ENCODE peak calls at places on chromosomes 13 and 19, in eight cellular contexts. One of them, this sample, is unnamed.

GRCh38 chr19:52923782-52924593 is 760 bp upstream of the ZNF888 start:
- DNase-seq in GOT3: no peak
- DNase-seq in SHP77: peak; percentile 75
- DNase-seq in activated effector memory CD4-positive, alpha-beta T cell treated with Interleukin-2 at 50 U/mL for 16 hours: no peak
- DNase-seq in NCI-H1105 treated with DMSO at 0.1 percent for 48 hours: no peak
- DNase-seq in stimulated activated CD4-positive, alpha-beta T cell treated with anti-CD3 and anti-CD28 coated beads, Interleukin-4, amount 100 ng/mL, for 4 hours: no peak
- DNase-seq in NCI-H510A: no peak
- DNase-seq in COR-L47: no peak
- DNase-seq in this sample: no peak

GRCh38 chr19:13260883-13261653 is 110.9 kb downstream of the IER2 start:
- DNase-seq in GOT3: peak; percentile 21
- DNase-seq in SHP77: no peak
- DNase-seq in activated effector memory CD4-positive, alpha-beta T cell treated with Interleukin-2 at 50 U/mL for 16 hours: no peak
- DNase-seq in NCI-H1105 treated with DMSO at 0.1 percent for 48 hours: no peak
- DNase-seq in stimulated activated CD4-positive, alpha-beta T cell treated with anti-CD3 and anti-CD28 coated beads, Interleukin-4, amount 100 ng/mL, for 4 hours: no peak
- DNase-seq in NCI-H510A: no peak
- DNase-seq in COR-L47: no peak
- DNase-seq in this sample: no peak

GRCh38 chr19:1274852-1275259 is 474 bp upstream of the FAM174C start:
- DNase-seq in GOT3: no peak
- DNase-seq in SHP77: peak; percentile 26
- DNase-seq in activated effector memory CD4-positive, alpha-beta T cell treated with Interleukin-2 at 50 U/mL for 16 hours: no peak
- DNase-seq in NCI-H1105 treated with DMSO at 0.1 percent for 48 hours: peak; percentile 43
- DNase-seq in stimulated activated CD4-positive, alpha-beta T cell treated with anti-CD3 and anti-CD28 coated beads, Interleukin-4, amount 100 ng/mL, for 4 hours: no peak
- DNase-seq in NCI-H510A: no peak
- DNase-seq in COR-L47: no peak
- DNase-seq in this sample: no peak

GRCh38 chr19:35216026-35216832 is 12.3 kb downstream of the FAM187B start:
- DNase-seq in GOT3: no peak
- DNase-seq in SHP77: no peak
- DNase-seq in activated effector memory CD4-positive, alpha-beta T cell treated with Interleukin-2 at 50 U/mL for 16 hours: no peak
- DNase-seq in NCI-H1105 treated with DMSO at 0.1 percent for 48 hours: no peak
- DNase-seq in stimulated activated CD4-positive, alpha-beta T cell treated with anti-CD3 and anti-CD28 coated beads, Interleukin-4, amount 100 ng/mL, for 4 hours: no peak
- DNase-seq in NCI-H510A: no peak
- DNase-seq in COR-L47: no peak
- DNase-seq in this sample: no peak

GRCh38 chr19:49127674-49128544 is 8.6 kb downstream of the PPFIA3 start:
- DNase-seq in GOT3: peak; percentile 90
- DNase-seq in SHP77: peak; percentile 98
- DNase-seq in activated effector memory CD4-positive, alpha-beta T cell treated with Interleukin-2 at 50 U/mL for 16 hours: peak; percentile 91
- DNase-seq in NCI-H1105 treated with DMSO at 0.1 percent for 48 hours: peak; percentile 86
- DNase-seq in stimulated activated CD4-positive, alpha-beta T cell treated with anti-CD3 and anti-CD28 coated beads, Interleukin-4, amount 100 ng/mL, for 4 hours: peak; percentile 92
- DNase-seq in NCI-H510A: peak; percentile 79
- DNase-seq in COR-L47: peak; percentile 73
- DNase-seq in this sample: peak; percentile 97

GRCh38 chr13:104567114-104567513 is 1500.9 kb upstream of the SLC10A2 start:
- DNase-seq in GOT3: no peak
- DNase-seq in SHP77: no peak
- DNase-seq in activated effector memory CD4-positive, alpha-beta T cell treated with Interleukin-2 at 50 U/mL for 16 hours: no peak
- DNase-seq in NCI-H1105 treated with DMSO at 0.1 percent for 48 hours: no peak
- DNase-seq in stimulated activated CD4-positive, alpha-beta T cell treated with anti-CD3 and anti-CD28 coated beads, Interleukin-4, amount 100 ng/mL, for 4 hours: no peak
- DNase-seq in NCI-H510A: no peak
- DNase-seq in COR-L47: no peak
- DNase-seq in this sample: no peak

GRCh38 chr13:20713751-20714150 is 10.3 kb downstream of the IL17D start:
- DNase-seq in GOT3: no peak
- DNase-seq in SHP77: no peak
- DNase-seq in activated effector memory CD4-positive, alpha-beta T cell treated with Interleukin-2 at 50 U/mL for 16 hours: no peak
- DNase-seq in NCI-H1105 treated with DMSO at 0.1 percent for 48 hours: no peak
- DNase-seq in stimulated activated CD4-positive, alpha-beta T cell treated with anti-CD3 and anti-CD28 coated beads, Interleukin-4, amount 100 ng/mL, for 4 hours: no peak
- DNase-seq in NCI-H510A: no peak
- DNase-seq in COR-L47: no peak
- DNase-seq in this sample: peak; percentile 81

GRCh38 chr13:46660408-46660807 is 107.4 kb downstream of the LRCH1 start:
- DNase-seq in GOT3: no peak
- DNase-seq in SHP77: no peak
- DNase-seq in activated effector memory CD4-positive, alpha-beta T cell treated with Interleukin-2 at 50 U/mL for 16 hours: no peak
- DNase-seq in NCI-H1105 treated with DMSO at 0.1 percent for 48 hours: no peak
- DNase-seq in stimulated activated CD4-positive, alpha-beta T cell treated with anti-CD3 and anti-CD28 coated beads, Interleukin-4, amount 100 ng/mL, for 4 hours: no peak
- DNase-seq in NCI-H510A: no peak
- DNase-seq in COR-L47: no peak
- DNase-seq in this sample: no peak

GRCh38 chr13:30804474-30804873 is 69.1 kb downstream of the ALOX5AP start:
- DNase-seq in GOT3: no peak
- DNase-seq in SHP77: no peak
- DNase-seq in activated effector memory CD4-positive, alpha-beta T cell treated with Interleukin-2 at 50 U/mL for 16 hours: no peak
- DNase-seq in NCI-H1105 treated with DMSO at 0.1 percent for 48 hours: no peak
- DNase-seq in stimulated activated CD4-positive, alpha-beta T cell treated with anti-CD3 and anti-CD28 coated beads, Interleukin-4, amount 100 ng/mL, for 4 hours: no peak
- DNase-seq in NCI-H510A: no peak
- DNase-seq in COR-L47: peak; percentile 11
- DNase-seq in this sample: no peak

GRCh38 chr13:26716984-26717383 is 43.6 kb downstream of the GPR12 start:
- DNase-seq in GOT3: no peak
- DNase-seq in SHP77: no peak
- DNase-seq in activated effector memory CD4-positive, alpha-beta T cell treated with Interleukin-2 at 50 U/mL for 16 hours: no peak
- DNase-seq in NCI-H1105 treated with DMSO at 0.1 percent for 48 hours: no peak
- DNase-seq in stimulated activated CD4-positive, alpha-beta T cell treated with anti-CD3 and anti-CD28 coated beads, Interleukin-4, amount 100 ng/mL, for 4 hours: no peak
- DNase-seq in NCI-H510A: no peak
- DNase-seq in COR-L47: no peak
- DNase-seq in this sample: no peak

GRCh38 chr13:35797244-35797643 is 320.8 kb upstream of the MAB21L1 start:
- DNase-seq in GOT3: no peak
- DNase-seq in SHP77: no peak
- DNase-seq in activated effector memory CD4-positive, alpha-beta T cell treated with Interleukin-2 at 50 U/mL for 16 hours: no peak
- DNase-seq in NCI-H1105 treated with DMSO at 0.1 percent for 48 hours: no peak
- DNase-seq in stimulated activated CD4-positive, alpha-beta T cell treated with anti-CD3 and anti-CD28 coated beads, Interleukin-4, amount 100 ng/mL, for 4 hours: no peak
- DNase-seq in NCI-H510A: no peak
- DNase-seq in COR-L47: no peak
- DNase-seq in this sample: no peak

GRCh38 chr13:30968734-30969335 is 36.4 kb downstream of the TEX26 start:
- DNase-seq in GOT3: no peak
- DNase-seq in SHP77: no peak
- DNase-seq in activated effector memory CD4-positive, alpha-beta T cell treated with Interleukin-2 at 50 U/mL for 16 hours: no peak
- DNase-seq in NCI-H1105 treated with DMSO at 0.1 percent for 48 hours: no peak
- DNase-seq in stimulated activated CD4-positive, alpha-beta T cell treated with anti-CD3 and anti-CD28 coated beads, Interleukin-4, amount 100 ng/mL, for 4 hours: no peak
- DNase-seq in NCI-H510A: no peak
- DNase-seq in COR-L47: no peak
- DNase-seq in this sample: no peak

GRCh38 chr13:113489549-113490495 is 689 bp downstream of the DCUN1D2 start:
- DNase-seq in GOT3: no peak
- DNase-seq in SHP77: peak; percentile 52
- DNase-seq in activated effector memory CD4-positive, alpha-beta T cell treated with Interleukin-2 at 50 U/mL for 16 hours: peak; percentile 10
- DNase-seq in NCI-H1105 treated with DMSO at 0.1 percent for 48 hours: peak; percentile 48
- DNase-seq in stimulated activated CD4-positive, alpha-beta T cell treated with anti-CD3 and anti-CD28 coated beads, Interleukin-4, amount 100 ng/mL, for 4 hours: peak; percentile 26
- DNase-seq in NCI-H510A: no peak
- DNase-seq in COR-L47: peak; percentile 59
- DNase-seq in this sample: peak; percentile 43

This sample was measured in lung microvascular endothelial cell.